ENCODE peak calls at places on chromosome 5, in five cellular contexts. P is mesenchymal stem cell, O is neuronal stem cell, C is H1, J is H9. Z is an unnamed sample.

GRCh38 chr5:170248635-170249227 is 15.9 kb downstream of the C5orf58 start:
- DNase-seq in P (peak), J (no peak), C (no peak), O (no peak), Z (no peak)

GRCh38 chr5:78182838-78183237 is 111.7 kb downstream of the AP3B1 start:
- DNase-seq in C (no peak), P (no peak), O (no peak), J (no peak), Z (no peak)

GRCh38 chr5:81787843-81788242 is 36.9 kb upstream of the SSBP2 start:
- DNase-seq in P (peak), J (no peak), C (no peak), O (peak), Z (no peak)

GRCh38 chr5:82815871-82816270 is 261.3 kb downstream of the TMEM167A start:
- DNase-seq in O (no peak), C (no peak), P (peak), J (no peak), Z (no peak)

GRCh38 chr5:163735069-163735468 is 229.7 kb downstream of the MAT2B start:
- DNase-seq in P (no peak), C (no peak), J (no peak), O (no peak), Z (no peak)

GRCh38 chr5:24407486-24407885 is 237.3 kb downstream of the CDH10 start:
- DNase-seq in P (no peak), J (no peak), C (no peak), O (no peak), Z (no peak)

GRCh38 chr5:10635257-10635860 is 71.5 kb downstream of the ANKRD33B start:
- DNase-seq in O (no peak), C (no peak), P (peak), J (no peak), Z (peak)

GRCh38 chr5:15248731-15249130 is 251.2 kb upstream of the FBXL7 start:
- DNase-seq in O (no peak), P (no peak), C (no peak), J (no peak), Z (no peak)

GRCh38 chr5:178273665-178274541 is 41.3 kb upstream of the PHYKPL start:
- DNase-seq in J (no peak), P (no peak), O (no peak), C (no peak), Z (peak)

GRCh38 chr5:113056988-113057387 is 80.4 kb downstream of the DCP2 start:
- DNase-seq in C (no peak), J (peak), P (no peak), O (no peak), Z (no peak)

GRCh38 chr5:150488519-150489357 is 19.2 kb upstream of the NDST1 start:
- DNase-seq in P (peak), C (no peak), O (no peak), J (no peak), Z (no peak)

GRCh38 chr5:177249761-177250537 is 53.6 kb downstream of the RAB24 start:
- DNase-seq in J (no peak), P (no peak), C (no peak), O (no peak), Z (no peak)

GRCh38 chr5:75886706-75887105 is 169.5 kb upstream of the POC5 start:
- DNase-seq in C (no peak), J (no peak), P (peak), O (no peak), Z (peak)

GRCh38 chr5:56480305-56481146 is 247.4 kb upstream of the ANKRD55 start:
- DNase-seq in J (peak), O (peak), C (no peak), P (peak), Z (no peak)

GRCh38 chr5:140725799-140726471 is 25.7 kb downstream of the ZMAT2 start:
- DNase-seq in J (peak), P (peak), C (peak), O (peak), Z (peak)

GRCh38 chr5:136016945-136017530 is 11.8 kb upstream of the TGFBI start:
- DNase-seq in P (peak), O (no peak), J (no peak), C (no peak), Z (no peak)

GRCh38 chr5:168314735-168315411 is 23.4 kb downstream of the WWC1 start:
- DNase-seq in C (no peak), P (peak), O (no peak), J (peak), Z (peak)

GRCh38 chr5:3120013-3120412 is 368.5 kb upstream of the IRX2 start:
- DNase-seq in J (no peak), P (no peak), O (no peak), C (no peak), Z (no peak)

GRCh38 chr5:149172709-149173505 is 31.6 kb downstream of the ABLIM3 start:
- DNase-seq in C (no peak), O (no peak), P (peak), J (no peak), Z (peak)

GRCh38 chr5:32067774-32068173 is 106.3 kb downstream of the GOLPH3 start:
- DNase-seq in P (no peak), O (no peak), C (no peak), J (no peak), Z (no peak)
- H2BK12ac ChIP-seq in P (no peak), O (no peak), C (no peak), J (no peak), Z (no peak)

DNA sequence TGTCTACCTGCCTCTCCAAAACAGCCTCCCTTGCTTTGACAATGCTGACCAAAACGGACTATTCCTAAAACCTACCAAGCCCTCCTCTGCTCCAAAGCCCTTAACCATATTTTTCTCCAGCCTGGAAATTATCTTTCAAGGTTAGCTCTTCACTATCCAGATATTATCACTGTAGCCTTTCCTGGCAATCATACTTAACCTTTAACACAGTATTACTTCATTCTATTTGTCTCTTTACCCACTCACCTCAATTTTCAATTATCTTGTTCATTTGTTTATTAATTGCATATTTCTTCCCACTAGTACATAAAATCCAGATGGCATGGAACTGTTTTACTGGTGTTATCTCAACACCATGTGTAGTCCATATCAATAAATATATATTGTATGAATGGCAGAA is 7.5 kb downstream of the SLCO4C1 start:
- DNase-seq in C (no peak), P (no peak), O (no peak), J (no peak), Z (no peak)
- H2BK12ac ChIP-seq in C (no peak), P (no peak), O (no peak), J (no peak), Z (no peak)

GRCh38 chr5:162107591-162107990 is 40.0 kb downstream of the GABRG2 start:
- DNase-seq in O (no peak), C (no peak), J (no peak), P (no peak), Z (no peak)
- H2BK12ac ChIP-seq in O (no peak), C (no peak), J (no peak), P (no peak), Z (no peak)

GRCh38 chr5:132687995-132688394 is 14.2 kb downstream of the IL4 start:
- DNase-seq in P (no peak), J (peak), O (no peak), C (no peak), Z (no peak)

GRCh38 chr5:132695956-132696355 is 22.2 kb downstream of the IL4 start:
- DNase-seq in J (no peak), O (no peak), C (no peak), P (no peak), Z (peak)

GRCh38 chr5:132689518-132689917 is 15.7 kb downstream of the IL4 start:
- DNase-seq in J (no peak), C (no peak), O (no peak), P (no peak), Z (no peak)

GRCh38 chr5:132688536-132689409 is 15.0 kb downstream of the IL4 start:
- DNase-seq in C (no peak), O (no peak), J (no peak), P (no peak), Z (peak)

DNA sequence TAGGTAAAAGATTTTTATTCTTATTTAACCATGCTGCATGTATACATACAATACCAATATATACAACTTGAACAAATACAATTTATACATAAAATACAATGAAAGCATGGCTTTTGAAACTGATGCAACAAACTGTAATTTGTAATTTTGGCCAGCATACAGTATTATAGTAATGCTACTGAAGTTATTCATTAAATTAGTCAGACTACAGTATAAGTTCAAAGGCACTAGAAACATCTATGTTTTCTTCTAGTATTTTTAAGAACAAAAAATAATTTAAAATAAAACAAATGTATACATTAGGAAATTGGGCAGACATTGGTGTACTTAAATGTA is 18.8 kb downstream of the IL4 start:
- DNase-seq in J (no peak), P (no peak), O (no peak), C (no peak), Z (no peak)
- H2BK12ac ChIP-seq in J (no peak), P (no peak), O (no peak), C (no peak), Z (no peak)

DNA sequence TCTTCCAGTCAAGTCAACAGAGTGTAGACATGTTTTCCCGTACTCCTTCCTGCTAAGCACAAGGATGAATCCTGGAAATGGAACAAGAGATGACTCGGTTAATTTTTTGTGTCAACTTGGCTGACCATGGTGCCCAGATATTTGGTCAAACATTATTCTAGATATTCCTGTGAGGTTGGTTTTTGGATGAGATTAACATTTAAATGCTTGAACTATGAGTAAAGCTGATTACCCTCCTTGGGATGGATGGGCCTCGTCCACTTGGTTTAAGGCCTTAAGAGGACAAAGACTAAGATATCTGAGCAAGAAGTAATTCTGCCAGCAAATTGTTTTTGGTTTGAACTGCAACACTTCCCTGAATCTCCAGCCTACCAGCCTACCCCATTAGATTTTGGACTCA is 338.1 kb upstream of the MSX2 start:
- DNase-seq in O (no peak), C (no peak), J (no peak), P (no peak), Z (peak)
- H2BK12ac ChIP-seq in O (no peak), C (no peak), J (no peak), P (no peak), Z (peak)

DNA sequence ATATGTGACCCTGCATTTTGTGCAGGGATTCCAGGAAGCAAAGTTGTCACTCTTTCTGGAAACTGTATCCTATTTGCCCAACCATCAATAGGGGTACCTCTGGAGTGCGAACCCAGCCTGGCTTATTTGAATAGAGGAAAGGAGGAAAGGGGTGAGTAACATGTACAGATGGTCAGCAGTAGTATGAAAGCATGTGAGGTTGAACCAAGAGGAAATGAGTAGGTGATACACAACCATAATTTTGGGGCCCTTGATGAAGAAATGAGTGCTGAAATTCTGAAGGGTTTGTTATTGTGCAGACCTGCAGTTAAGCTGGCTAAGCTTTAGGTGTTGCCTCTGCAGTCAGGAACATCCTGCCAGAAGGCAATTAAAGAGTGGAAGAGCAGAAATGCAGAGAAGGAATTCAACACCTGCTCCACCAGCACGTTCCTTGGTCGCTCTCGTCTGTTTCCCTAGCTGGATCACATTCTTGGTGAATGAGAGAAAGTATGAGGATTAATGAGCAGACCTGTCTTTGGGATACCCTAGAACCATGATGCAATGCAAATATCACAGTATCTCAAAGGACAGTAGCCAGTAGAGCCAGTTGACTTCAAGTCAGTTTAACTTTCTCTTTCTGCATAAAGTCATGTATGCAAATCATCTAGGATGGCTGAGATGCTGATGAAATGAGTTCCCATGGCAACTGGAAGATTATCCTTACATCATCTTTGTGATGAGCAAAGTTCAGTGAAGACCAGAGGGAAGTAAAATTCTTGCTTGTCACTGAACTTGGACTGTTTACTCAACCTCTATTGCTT is 13.2 kb upstream of the IL12B start:
- DNase-seq in O (no peak), P (no peak), J (no peak), C (no peak), Z (peak)
- H2BK12ac ChIP-seq in O (no peak), P (no peak), J (no peak), C (no peak), Z (no peak)

DNA sequence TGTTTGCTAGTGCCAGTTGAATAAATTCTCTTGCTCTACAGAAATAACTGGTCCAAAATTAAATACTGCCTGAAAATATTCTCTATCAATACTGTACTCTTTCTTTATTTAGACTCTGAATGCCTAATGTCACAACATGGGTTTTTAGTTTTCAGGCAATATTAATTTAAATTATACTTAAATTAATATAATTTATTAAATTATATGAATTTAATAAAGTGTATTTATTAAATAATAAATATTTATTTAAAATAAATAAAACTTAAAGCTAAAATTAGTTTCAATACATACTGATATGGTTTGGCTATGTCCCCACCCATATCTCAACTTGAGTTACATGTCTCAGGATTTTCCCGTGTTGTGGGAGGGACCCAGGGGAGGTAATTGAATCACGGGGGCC is 146.0 kb downstream of the PRR16 start:
- DNase-seq in O (no peak), C (no peak), P (no peak), J (no peak), Z (no peak)
- H2BK12ac ChIP-seq in O (no peak), C (no peak), P (no peak), J (no peak), Z (no peak)

GRCh38 chr5:1436036-1436435 is 9.2 kb downstream of the SLC6A3 start:
- DNase-seq in C (no peak), O (no peak), J (no peak), P (no peak), Z (no peak)
- H2BK12ac ChIP-seq in C (no peak), O (no peak), J (no peak), P (no peak), Z (no peak)

Z was measured in trophoblast cell.